ENCODE peak calls at places on chromosomes 3 and 15, in seven cellular contexts. C, V, N, Q, Z, P and X are unnamed samples.

GRCh38 chr3:79396595-79396994 is 371.2 kb downstream of the ROBO1 start:
- DNase-seq in C (no peak), V (no peak), N (no peak), Q (no peak), Z (no peak), P (no peak), X (no peak)

GRCh38 chr3:4823986-4824947 is 155.0 kb upstream of the BHLHE40 start:
- DNase-seq in C (no peak), V (no peak), N (no peak), Q (no peak), Z (no peak), P (no peak), X (no peak)

GRCh38 chr3:129820587-129820986 is 72.9 kb downstream of the TMCC1 start:
- DNase-seq in C (no peak), V (no peak), N (no peak), Q (no peak), Z (no peak), P (no peak), X (no peak)

GRCh38 chr3:48738926-48739616 is 22.1 kb upstream of the IP6K2 start:
- DNase-seq in C (no peak), V (peak), N (no peak), Q (no peak), Z (no peak), P (no peak), X (no peak)

GRCh38 chr3:13713396-13713795 is 164.5 kb downstream of the FBLN2 start:
- DNase-seq in C (no peak), V (no peak), N (no peak), Q (no peak), Z (no peak), P (no peak), X (no peak)

GRCh38 chr3:155753038-155753647 is 8.3 kb upstream of the PLCH1 start:
- DNase-seq in C (no peak), V (peak), N (no peak), Q (no peak), Z (peak), P (no peak), X (no peak)

GRCh38 chr3:115272036-115272824 is 125.1 kb upstream of the ZBTB20 start:
- DNase-seq in C (no peak), V (peak), N (no peak), Q (peak), Z (no peak), P (no peak), X (no peak)

GRCh38 chr3:52819936-52820335 is 10.5 kb downstream of the ITIH4 start:
- DNase-seq in C (no peak), V (no peak), N (no peak), Q (no peak), Z (no peak), P (no peak), X (no peak)

GRCh38 chr15:68783226-68784054 is 37.3 kb downstream of the ANP32A start:
- DNase-seq in C (peak), V (peak), N (no peak), Q (peak), Z (peak), P (no peak), X (peak)

GRCh38 chr15:51266548-51266947 is 71.8 kb downstream of the CYP19A1 start:
- DNase-seq in C (no peak), V (no peak), N (no peak), Q (no peak), Z (no peak), P (no peak), X (no peak)

GRCh38 chr15:72271895-72272212 is 500 bp downstream of the PARP6 start:
- DNase-seq in C (no peak), V (no peak), N (no peak), Q (peak), Z (no peak), P (no peak), X (no peak)

GRCh38 chr15:35557544-35557943 is 11.6 kb upstream of the DPH6 start:
- DNase-seq in C (peak), V (no peak), N (no peak), Q (peak), Z (peak), P (no peak), X (no peak)

GRCh38 chr3:56365905-56366640 is 102.2 kb downstream of the ERC2 start:
- DNase-seq in C (no peak), V (no peak), N (no peak), Q (no peak), Z (no peak), P (no peak), X (no peak)

GRCh38 chr3:19457449-19457848 is 309.1 kb downstream of the KCNH8 start:
- DNase-seq in C (no peak), V (no peak), N (no peak), Q (no peak), Z (no peak), P (no peak), X (no peak)

GRCh38 chr3:88231207-88231606 is 81.4 kb downstream of the C3orf38 start:
- DNase-seq in C (no peak), V (no peak), N (no peak), Q (no peak), Z (peak), P (no peak), X (no peak)

GRCh38 chr15:42027521-42027920 is 6.7 kb upstream of the PLA2G4E start:
- DNase-seq in C (no peak), V (no peak), N (no peak), Q (no peak), Z (no peak), P (no peak), X (no peak)

GRCh38 chr3:195921334-195921771 is 13.0 kb upstream of the TNK2 start:
- DNase-seq in C (no peak), V (no peak), N (no peak), Q (peak), Z (no peak), P (no peak), X (peak)

GRCh38 chr3:82276992-82277391 is 515.5 kb upstream of the GBE1 start:
- DNase-seq in C (no peak), V (no peak), N (no peak), Q (no peak), Z (no peak), P (no peak), X (no peak)

GRCh38 chr3:82274897-82275296 is 513.5 kb upstream of the GBE1 start:
- DNase-seq in C (no peak), V (no peak), N (no peak), Q (no peak), Z (no peak), P (no peak), X (no peak)
- TF ChIP-seq JUND in C (no peak), V (no peak), N (no peak), Q (no peak), Z (no peak), P (no peak), X (no peak)

GRCh38 chr3:127629462-127630403 is 748 bp downstream of the PODXL2 start:
- DNase-seq in C (no peak), V (peak), N (no peak), Q (no peak), Z (no peak), P (no peak), X (no peak)
- TF ChIP-seq JUND in C (no peak), V (no peak), N (no peak), Q (no peak), Z (no peak), P (no peak), X (no peak)

GRCh38 chr15:90483012-90483307 is 46.8 kb upstream of the CRTC3 start:
- DNase-seq in C (no peak), V (no peak), N (no peak), Q (no peak), Z (no peak), P (no peak), X (no peak)

GRCh38 chr15:90479656-90480055 is 50.1 kb upstream of the CRTC3 start:
- DNase-seq in C (peak), V (no peak), N (no peak), Q (no peak), Z (no peak), P (no peak), X (peak)

GRCh38 chr15:90483640-90484039 is 46.1 kb upstream of the CRTC3 start:
- DNase-seq in C (no peak), V (no peak), N (no peak), Q (no peak), Z (no peak), P (no peak), X (no peak)

GRCh38 chr15:90481023-90481422 is 48.7 kb upstream of the CRTC3 start:
- DNase-seq in C (no peak), V (no peak), N (no peak), Q (no peak), Z (no peak), P (no peak), X (no peak)

GRCh38 chr15:90482124-90483011 is 47.4 kb upstream of the CRTC3 start:
- DNase-seq in C (peak), V (peak), N (no peak), Q (peak), Z (peak), P (no peak), X (no peak)
- TF ChIP-seq JUND in C (no peak), V (no peak), N (no peak), Q (no peak), Z (no peak), P (no peak), X (no peak)

DNA sequence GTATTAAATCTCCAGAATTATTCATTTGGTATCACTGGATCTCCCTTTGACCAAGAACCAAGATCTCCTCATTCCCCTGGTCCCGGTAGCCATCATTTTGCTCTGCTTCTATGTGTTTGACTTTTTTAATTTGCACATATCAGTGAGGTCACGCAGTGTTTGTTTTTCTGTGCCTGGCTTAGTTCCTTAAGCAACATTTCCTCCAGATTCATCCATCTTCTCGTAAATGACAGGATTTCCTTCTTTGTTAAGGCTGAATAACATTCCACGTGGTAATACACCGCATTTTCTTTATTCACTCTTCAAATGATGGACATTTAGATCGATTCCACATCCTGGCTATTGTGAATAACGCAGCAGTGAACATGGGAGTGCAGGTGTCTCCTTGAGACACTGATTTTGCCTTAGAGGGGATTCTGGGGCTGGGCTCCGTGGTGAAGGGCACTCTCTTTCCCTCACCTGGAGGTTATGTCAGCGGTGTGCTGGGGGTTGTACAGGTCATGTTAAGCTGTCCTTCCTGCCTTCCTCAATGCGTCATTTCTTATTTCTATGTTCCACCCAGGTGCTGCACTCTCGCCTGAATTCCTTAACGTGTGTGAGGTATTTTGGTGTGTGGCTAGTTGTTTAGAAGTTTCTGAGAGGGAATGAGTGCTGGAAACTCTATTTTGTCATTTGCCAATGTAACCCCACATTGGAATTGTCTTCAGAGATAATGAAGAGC is 212.2 kb downstream of the LPP start:
- DNase-seq in C (no peak), V (no peak), N (no peak), Q (no peak), Z (no peak), P (no peak), X (no peak)
- TF ChIP-seq JUND in C (no peak), V (no peak), N (no peak), Q (no peak), Z (no peak), P (no peak), X (no peak)